ENCODE peak calls at places on chromosome 19, in seven cellular contexts. P is transverse colon; R is neural crest cell; J is Right ventricle myocardium inferior; A is activated CD8-positive, alpha-beta memory T cell treated with anti-CD3 and anti-CD28 coated beads for 4 hours; C is activated CD4-positive, alpha-beta T cell treated with anti-CD3 and anti-CD28 coated beads, Interleukin-2, amount 50 U/mL, for 1 hour; K is stimulated activated CD8-positive, alpha-beta memory T cell treated with anti-CD3 and anti-CD28 coated beads, Interleukin-2, amount 100 ng/mL, for 48 hours. G is an unnamed sample.

GRCh38 chr19:43555185-43555770 is 20.0 kb downstream of the XRCC1 start:
- DNase-seq in P (peak; percentile 79), R (peak; percentile 83), J (no peak), A (peak; percentile 72), C (peak; percentile 84), K (peak; percentile 61), G (peak; percentile 87)

GRCh38 chr19:41531438-41532311 is 44.3 kb upstream of the CEACAM21 start:
- DNase-seq in P (peak; percentile 74), R (no peak), J (peak; percentile 87), A (peak; percentile 61), C (peak; percentile 79), K (peak; percentile 56), G (peak; percentile 99)

GRCh38 chr19:49408816-49409440 is 14.3 kb downstream of the PTH2 start:
- DNase-seq in P (no peak), R (no peak), J (peak; percentile 27), A (no peak), C (no peak), K (no peak), G (no peak)

GRCh38 chr19:47518139-47518538 is 3.3 kb upstream of the NAPA start:
- DNase-seq in P (peak; percentile 40), R (no peak), J (no peak), A (peak; percentile 58), C (no peak), K (peak; percentile 43), G (no peak)

GRCh38 chr19:38360351-38360750 is 14.0 kb upstream of the PSMD8 start:
- DNase-seq in P (no peak), R (no peak), J (no peak), A (no peak), C (no peak), K (no peak), G (no peak)

GRCh38 chr19:13839193-13839937 is 37.6 kb upstream of the NANOS3 start:
- DNase-seq in P (peak; percentile 88), R (no peak), J (peak; percentile 98), A (peak; percentile 85), C (peak; percentile 85), K (peak; percentile 80), G (peak; percentile 89)

GRCh38 chr19:47330466-47330869 is 1.5 kb upstream of the C5AR2 start:
- DNase-seq in P (no peak), R (no peak), J (no peak), A (no peak), C (no peak), K (no peak), G (peak; percentile 49)

GRCh38 chr19:55700813-55701212 is 25.8 kb downstream of the EPN1 start:
- DNase-seq in P (no peak), R (no peak), J (no peak), A (no peak), C (no peak), K (no peak), G (no peak)

GRCh38 chr19:49861541-49862410 is 5.6 kb downstream of the PNKP start:
- DNase-seq in P (no peak), R (no peak), J (peak; percentile 61), A (no peak), C (no peak), K (no peak), G (no peak)

GRCh38 chr19:472005-472858 is 11.4 kb upstream of the SHC2 start:
- DNase-seq in P (no peak), R (no peak), J (no peak), A (no peak), C (no peak), K (no peak), G (no peak)

GRCh38 chr19:8552810-8553209 is 24.4 kb downstream of the MYO1F start:
- DNase-seq in P (no peak), R (peak; percentile 31), J (no peak), A (no peak), C (no peak), K (no peak), G (peak; percentile 52)

GRCh38 chr19:17627161-17627560 is 61.0 kb downstream of the UNC13A start:
- DNase-seq in P (no peak), R (no peak), J (no peak), A (no peak), C (no peak), K (no peak), G (no peak)